ENCODE peak calls at places on chromosomes 16 and 17, in eight cellular contexts. M is amniotic stem cell, H is heart left ventricle, J is foreskin keratinocyte, L is EL, X is AG04449, E is breast epithelium, A is tibial nerve. Z is an unnamed sample.

GRCh38 chr16:77850637-77851330 is 62.4 kb downstream of the VAT1L start:
- DNase-seq in M (no peak), H (no peak), J (no peak), L (peak; percentile 8), X (no peak), E (no peak), A (no peak), Z (no peak)

GRCh38 chr16:83110221-83110768 is 483.5 kb downstream of the CDH13 start:
- DNase-seq in M (no peak), H (no peak), J (no peak), L (no peak), X (no peak), E (no peak), A (no peak), Z (no peak)

GRCh38 chr16:31385680-31386079 is 7.5 kb upstream of the ITGAD start:
- DNase-seq in M (no peak), H (no peak), J (no peak), L (no peak), X (no peak), E (no peak), A (no peak), Z (no peak)

GRCh38 chr17:81018044-81018802 is 16.7 kb upstream of the BAIAP2 start:
- DNase-seq in M (peak; percentile 37), H (peak; percentile 40), J (no peak), L (peak; percentile 57), X (no peak), E (no peak), A (no peak), Z (no peak)

GRCh38 chr16:22938647-22939046 is 124.7 kb downstream of the HS3ST2 start:
- DNase-seq in M (no peak), H (no peak), J (no peak), L (no peak), X (no peak), E (no peak), A (no peak), Z (no peak)

GRCh38 chr17:59505610-59506276 is 59.7 kb upstream of the DHX40 start:
- DNase-seq in M (no peak), H (no peak), J (peak; percentile 54), L (no peak), X (no peak), E (no peak), A (no peak), Z (no peak)

GRCh38 chr17:48374650-48375230 is 55.3 kb downstream of the SKAP1 start:
- DNase-seq in M (no peak), H (no peak), J (no peak), L (peak; percentile 23), X (no peak), E (no peak), A (no peak), Z (no peak)

GRCh38 chr16:56789360-56789759 is 59.4 kb downstream of the NUP93 start:
- DNase-seq in M (no peak), H (peak; percentile 45), J (no peak), L (peak; percentile 30), X (no peak), E (no peak), A (no peak), Z (peak; percentile 20)

GRCh38 chr17:34443832-34444469 is 80.9 kb upstream of the CCL1 start:
- DNase-seq in M (no peak), H (peak; percentile 43), J (no peak), L (no peak), X (no peak), E (no peak), A (no peak), Z (no peak)

GRCh38 chr17:73393962-73394361 is 82.2 kb upstream of the CDC42EP4 start:
- DNase-seq in M (no peak), H (no peak), J (no peak), L (peak; percentile 50), X (no peak), E (no peak), A (no peak), Z (no peak)

GRCh38 chr16:12488371-12488770 is 315.3 kb downstream of the CPPED1 start:
- DNase-seq in M (no peak), H (no peak), J (no peak), L (no peak), X (no peak), E (no peak), A (no peak), Z (no peak)

GRCh38 chr16:27726621-27727275 is 176.8 kb downstream of the KATNIP start:
- DNase-seq in M (no peak), H (no peak), J (no peak), L (peak; percentile 74), X (no peak), E (no peak), A (no peak), Z (no peak)

GRCh38 chr17:51351090-51351489 is 90.7 kb downstream of the UTP18 start:
- DNase-seq in M (no peak), H (no peak), J (no peak), L (no peak), X (no peak), E (no peak), A (no peak), Z (no peak)

GRCh38 chr17:75615301-75615700 is 17.9 kb upstream of the SMIM5 start:
- DNase-seq in M (no peak), H (no peak), J (no peak), L (no peak), X (no peak), E (no peak), A (no peak), Z (no peak)

GRCh38 chr17:55384833-55385232 is 36.8 kb downstream of the MMD start:
- DNase-seq in M (no peak), H (no peak), J (no peak), L (no peak), X (no peak), E (no peak), A (no peak), Z (no peak)

GRCh38 chr17:14310101-14310500 is 9.2 kb downstream of the HS3ST3B1 start:
- DNase-seq in M (no peak), H (no peak), J (no peak), L (no peak), X (no peak), E (no peak), A (no peak), Z (no peak)

GRCh38 chr17:67633751-67634191 is 84.0 kb upstream of the NOL11 start:
- DNase-seq in M (no peak), H (peak; percentile 47), J (no peak), L (no peak), X (no peak), E (no peak), A (no peak), Z (peak; percentile 42)

GRCh38 chr17:3003401-3004149 is 59.8 kb downstream of the OR1D5 start:
- DNase-seq in M (no peak), H (peak; percentile 60), J (no peak), L (no peak), X (no peak), E (peak; percentile 37), A (no peak), Z (peak; percentile 30)

GRCh38 chr16:86510465-86511261 is at the start of gene FOXF1:
- DNase-seq in M (peak; percentile 28), H (no peak), J (no peak), L (peak; percentile 75), X (no peak), E (no peak), A (no peak), Z (no peak)

GRCh38 chr16:19113577-19114358 is at the start of gene ITPRIPL2:
- DNase-seq in M (peak; percentile 73), H (peak; percentile 95), J (no peak), L (peak; percentile 90), X (no peak), E (peak; percentile 73), A (peak; percentile 74), Z (peak; percentile 90)

GRCh38 chr16:4172070-4172469 is 55.8 kb upstream of the ADCY9 start:
- DNase-seq in M (no peak), H (no peak), J (peak; percentile 9), L (peak; percentile 74), X (peak; percentile 47), E (no peak), A (no peak), Z (no peak)

GRCh38 chr17:64200080-64201042 is 62.7 kb downstream of the TEX2 start:
- DNase-seq in M (no peak), H (no peak), J (no peak), L (peak; percentile 46), X (no peak), E (no peak), A (no peak), Z (no peak)

GRCh38 chr16:15847621-15848175 is 9.1 kb downstream of the MYH11 start:
- DNase-seq in M (no peak), H (no peak), J (no peak), L (no peak), X (no peak), E (no peak), A (no peak), Z (no peak)

GRCh38 chr17:66354472-66354871 is 52.1 kb downstream of the PRKCA start:
- DNase-seq in M (no peak), H (no peak), J (no peak), L (no peak), X (no peak), E (no peak), A (no peak), Z (no peak)

GRCh38 chr17:31134526-31134925 is 39.7 kb downstream of the NF1 start:
- DNase-seq in M (no peak), H (no peak), J (no peak), L (no peak), X (no peak), E (no peak), A (no peak), Z (no peak)

GRCh38 chr16:49000594-49000993 is 281.0 kb downstream of the CBLN1 start:
- DNase-seq in M (no peak), H (no peak), J (no peak), L (no peak), X (no peak), E (no peak), A (no peak), Z (no peak)

GRCh38 chr17:53719229-53719628 is 103.5 kb upstream of the KIF2B start:
- DNase-seq in M (no peak), H (no peak), J (no peak), L (peak; percentile 31), X (no peak), E (no peak), A (no peak), Z (no peak)

Z was measured in uterus.